ENCODE peak calls at places on chromosomes 13 and 19, in four cellular contexts. C, V, B and J are unnamed samples.

GRCh38 chr19:29775575-29775900 is 36.3 kb upstream of the CCNE1 start:
- DNase-seq in C (no peak), V (no peak), B (no peak), J (no peak)

GRCh38 chr13:110116072-110116487 is 190.9 kb downstream of the COL4A1 start:
- DNase-seq in C (no peak), V (peak; percentile 86), B (peak; percentile 60), J (peak; percentile 62)

GRCh38 chr19:54882758-54883157 is 8.7 kb downstream of the FCAR start:
- DNase-seq in C (no peak), V (no peak), B (peak; percentile 11), J (no peak)

GRCh38 chr19:982567-983170 is 1.5 kb upstream of the WDR18 start:
- DNase-seq in C (no peak), V (peak; percentile 86), B (peak; percentile 76), J (peak; percentile 56)

GRCh38 chr13:99624936-99625540 is 123.8 kb downstream of the TM9SF2 start:
- DNase-seq in C (no peak), V (no peak), B (no peak), J (no peak)

GRCh38 chr13:99991013-99991805 is 9.6 kb downstream of the ZIC2 start:
- DNase-seq in C (no peak), V (peak; percentile 19), B (no peak), J (no peak)

GRCh38 chr19:12494260-12494860 is 9.7 kb upstream of the ZNF709 start:
- DNase-seq in C (no peak), V (no peak), B (no peak), J (no peak)

GRCh38 chr19:10418281-10419199 is 1.8 kb upstream of the PDE4A start:
- DNase-seq in C (no peak), V (no peak), B (peak; percentile 57), J (no peak)

GRCh38 chr13:108615241-108615640 is 14.2 kb upstream of the MYO16 start:
- DNase-seq in C (no peak), V (no peak), B (no peak), J (no peak)

GRCh38 chr13:113433391-113433916 is 19.8 kb downstream of the ADPRHL1 start:
- DNase-seq in C (no peak), V (no peak), B (no peak), J (no peak)

GRCh38 chr13:20006206-20006605 is 47.7 kb downstream of the ZMYM2 start:
- DNase-seq in C (no peak), V (no peak), B (no peak), J (peak; percentile 15)

GRCh38 chr13:66036024-66036614 is 1194.0 kb downstream of the PCDH9 start:
- DNase-seq in C (no peak), V (no peak), B (no peak), J (no peak)

GRCh38 chr19:24140099-24140498 is 53.1 kb downstream of the ZNF254 start:
- DNase-seq in C (no peak), V (no peak), B (no peak), J (peak; percentile 5)

GRCh38 chr19:51094696-51095279 is 12.1 kb upstream of the KLK14 start:
- DNase-seq in C (no peak), V (peak; percentile 81), B (peak; percentile 48), J (no peak)

GRCh38 chr13:29707876-29708543 is 112.5 kb upstream of the SLC7A1 start:
- DNase-seq in C (no peak), V (peak; percentile 46), B (peak; percentile 61), J (peak; percentile 54)

GRCh38 chr19:38617283-38617763 is 430 bp downstream of the MAP4K1 start:
- DNase-seq in C (no peak), V (no peak), B (peak; percentile 40), J (no peak)

GRCh38 chr13:41596190-41596589 is 138.8 kb downstream of the RGCC start:
- DNase-seq in C (no peak), V (no peak), B (no peak), J (no peak)
- TF ChIP-seq CTCF in C (no peak), V (no peak), B (no peak), J (peak; percentile 36)

GRCh38 chr13:101474419-101474957 is 22.0 kb downstream of the ITGBL1 start:
- DNase-seq in C (no peak), V (peak; percentile 41), B (no peak), J (peak; percentile 78)
- TF ChIP-seq CTCF in C (peak; percentile 8), V (no peak), B (no peak), J (peak; percentile 72)

GRCh38 chr19:5480427-5480836 is 25.2 kb downstream of the ZNRF4 start:
- DNase-seq in C (no peak), V (peak; percentile 53), B (peak; percentile 58), J (no peak)
- TF ChIP-seq CTCF in C (peak; percentile 32), V (peak; percentile 63), B (peak; percentile 81), J (peak; percentile 76)

DNA sequence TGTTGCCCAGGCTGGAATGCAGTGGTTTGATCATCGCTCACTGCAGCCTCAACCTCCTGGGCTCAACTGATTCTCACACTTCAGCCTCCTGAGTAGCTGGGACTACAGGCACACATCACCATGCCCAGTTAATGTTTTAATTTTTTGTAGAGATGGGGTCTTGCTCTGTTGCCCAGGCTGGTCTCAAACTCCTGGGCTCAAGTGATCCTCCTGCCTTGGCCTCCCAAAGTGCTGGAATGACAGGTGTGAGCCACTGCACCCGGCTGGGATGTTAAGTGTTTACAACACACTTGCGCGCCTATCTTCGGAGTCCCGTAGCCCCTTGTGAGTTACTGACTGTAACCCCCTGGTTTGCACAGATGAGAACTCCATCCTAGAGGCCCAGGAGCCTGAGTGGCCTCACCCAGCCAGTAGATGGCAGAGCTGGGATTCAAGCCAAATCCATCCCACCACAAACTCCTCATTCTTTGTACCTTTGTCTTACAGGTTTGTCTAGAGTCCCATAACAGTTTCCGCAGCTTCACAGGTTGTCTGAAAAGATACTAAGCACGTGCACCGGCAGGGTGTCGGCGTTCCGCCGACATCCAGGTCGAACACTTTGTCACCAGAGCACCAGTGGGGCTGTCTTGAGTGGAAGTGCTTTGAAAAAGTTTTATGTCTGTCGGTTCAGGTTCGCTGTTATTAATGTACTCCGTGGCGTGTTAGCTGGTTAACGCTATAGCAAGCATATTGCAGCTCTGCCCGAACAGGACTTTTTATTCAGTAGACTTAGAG is 14.7 kb downstream of the MAG start:
- DNase-seq in C (no peak), V (no peak), B (peak; percentile 46), J (no peak)
- TF ChIP-seq CTCF in C (no peak), V (peak; percentile 13), B (peak; percentile 33), J (peak; percentile 38)

DNA sequence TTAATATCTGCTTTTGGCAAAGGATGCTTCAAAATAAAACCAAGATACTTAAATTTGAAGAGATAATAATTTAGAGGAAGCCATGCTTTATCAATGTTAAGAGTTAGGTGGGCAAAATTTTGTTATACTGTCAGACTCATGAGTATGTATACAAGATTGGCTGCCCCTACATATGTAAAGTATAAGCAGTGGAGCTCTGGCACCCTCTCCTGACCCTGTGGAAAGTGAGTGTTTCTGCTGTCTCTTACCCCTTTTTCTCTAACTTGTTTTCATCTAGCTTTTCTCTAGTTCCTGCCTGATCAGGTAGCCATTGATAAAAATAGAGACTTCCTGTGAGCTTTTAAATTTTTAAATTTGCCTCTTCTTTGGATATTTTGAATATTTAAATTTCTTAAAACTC is 710.9 kb upstream of the SPRY2 start:
- DNase-seq in C (no peak), V (no peak), B (no peak), J (no peak)
- TF ChIP-seq CTCF in C (no peak), V (no peak), B (no peak), J (no peak)

GRCh38 chr13:30800107-30800506 is 64.8 kb downstream of the ALOX5AP start:
- DNase-seq in C (no peak), V (no peak), B (no peak), J (no peak)

GRCh38 chr13:30797847-30798246 is 62.5 kb downstream of the ALOX5AP start:
- DNase-seq in C (no peak), V (no peak), B (no peak), J (no peak)

GRCh38 chr13:30798776-30799625 is 63.7 kb downstream of the ALOX5AP start:
- DNase-seq in C (no peak), V (no peak), B (no peak), J (no peak)

GRCh38 chr13:30796833-30797601 is 61.7 kb downstream of the ALOX5AP start:
- DNase-seq in C (no peak), V (no peak), B (peak; percentile 52), J (no peak)

GRCh38 chr13:30796132-30796832 is 60.9 kb downstream of the ALOX5AP start:
- DNase-seq in C (no peak), V (no peak), B (peak; percentile 44), J (peak; percentile 71)
- TF ChIP-seq CTCF in C (peak; percentile 12), V (no peak), B (no peak), J (peak; percentile 32)

GRCh38 chr19:3671680-3672574 is 28.3 kb downstream of the PIP5K1C start:
- DNase-seq in C (no peak), V (no peak), B (peak; percentile 83), J (peak; percentile 54)
- TF ChIP-seq CTCF in C (no peak), V (no peak), B (peak; percentile 38), J (peak; percentile 58)

GRCh38 chr19:49799798-49800376 is 13.2 kb downstream of the FUZ start:
- DNase-seq in C (no peak), V (no peak), B (peak; percentile 31), J (no peak)
- TF ChIP-seq CTCF in C (no peak), V (no peak), B (peak; percentile 26), J (peak; percentile 40)

GRCh38 chr13:44978328-44978727 is 10.9 kb downstream of the NUFIP1 start:
- DNase-seq in C (no peak), V (no peak), B (no peak), J (no peak)
- TF ChIP-seq CTCF in C (no peak), V (peak; percentile 15), B (no peak), J (peak; percentile 64)

GRCh38 chr13:73401769-73402168 is 343.0 kb downstream of the KLF5 start:
- DNase-seq in C (no peak), V (no peak), B (no peak), J (no peak)
- TF ChIP-seq CTCF in C (no peak), V (no peak), B (no peak), J (no peak)